ENCODE peak calls at places on chromosomes 5 and 9, in six cellular contexts. One of them, this sample, is unnamed.

GRCh38 chr5:80931423-80931822 is 28.7 kb upstream of the RASGRF2 start:
- DNase-seq in left lung: no peak
- DNase-seq in mammary epithelial cell: no peak
- DNase-seq in H1: no peak
- DNase-seq in endothelial cell of umbilical vein: no peak
- DNase-seq in stomach: no peak
- DNase-seq in this sample: no peak

GRCh38 chr5:87231037-87231808 is 36.5 kb upstream of the RASA1 start:
- DNase-seq in left lung: no peak
- DNase-seq in mammary epithelial cell: peak
- DNase-seq in H1: no peak
- DNase-seq in endothelial cell of umbilical vein: no peak
- DNase-seq in stomach: no peak
- DNase-seq in this sample: no peak

GRCh38 chr9:69380301-69380700 is 55.3 kb downstream of the ENTREP1 start:
- DNase-seq in mammary epithelial cell: no peak
- DNase-seq in stomach: no peak
- DNase-seq in left lung: no peak
- DNase-seq in endothelial cell of umbilical vein: peak
- DNase-seq in H1: no peak
- DNase-seq in this sample: no peak

GRCh38 chr9:131728961-131729360 is 10.9 kb downstream of the RAPGEF1 start:
- DNase-seq in endothelial cell of umbilical vein: peak
- DNase-seq in mammary epithelial cell: no peak
- DNase-seq in stomach: no peak
- DNase-seq in left lung: no peak
- DNase-seq in H1: no peak
- DNase-seq in this sample: no peak

GRCh38 chr5:178895615-178896571 is at the start of gene ZFP2:
- DNase-seq in stomach: peak
- DNase-seq in mammary epithelial cell: peak
- DNase-seq in H1: peak
- DNase-seq in left lung: peak
- DNase-seq in endothelial cell of umbilical vein: peak
- DNase-seq in this sample: peak

GRCh38 chr5:153676821-153677220 is 186.4 kb downstream of the GRIA1 start:
- DNase-seq in H1: no peak
- DNase-seq in left lung: no peak
- DNase-seq in endothelial cell of umbilical vein: no peak
- DNase-seq in stomach: no peak
- DNase-seq in mammary epithelial cell: no peak
- DNase-seq in this sample: no peak

GRCh38 chr5:72988769-72989168 is 32.9 kb downstream of the FCHO2 start:
- DNase-seq in stomach: no peak
- DNase-seq in endothelial cell of umbilical vein: peak
- DNase-seq in mammary epithelial cell: no peak
- DNase-seq in H1: no peak
- DNase-seq in left lung: no peak
- DNase-seq in this sample: no peak

GRCh38 chr9:36165766-36166149 is 3.4 kb upstream of the CCIN start:
- DNase-seq in H1: no peak
- DNase-seq in endothelial cell of umbilical vein: peak
- DNase-seq in left lung: no peak
- DNase-seq in stomach: no peak
- DNase-seq in mammary epithelial cell: no peak
- DNase-seq in this sample: peak

GRCh38 chr5:91643796-91644195 is 260.7 kb upstream of the ARRDC3 start:
- DNase-seq in stomach: no peak
- DNase-seq in endothelial cell of umbilical vein: no peak
- DNase-seq in left lung: no peak
- DNase-seq in H1: no peak
- DNase-seq in mammary epithelial cell: no peak
- DNase-seq in this sample: no peak

GRCh38 chr9:87510251-87510683 is 12.6 kb downstream of the DAPK1 start:
- DNase-seq in H1: no peak
- DNase-seq in endothelial cell of umbilical vein: no peak
- DNase-seq in mammary epithelial cell: no peak
- DNase-seq in left lung: no peak
- DNase-seq in stomach: no peak
- DNase-seq in this sample: no peak

GRCh38 chr5:120873083-120873482 is 409.0 kb downstream of the PRR16 start:
- DNase-seq in endothelial cell of umbilical vein: peak
- DNase-seq in left lung: no peak
- DNase-seq in stomach: no peak
- DNase-seq in H1: no peak
- DNase-seq in mammary epithelial cell: no peak
- DNase-seq in this sample: no peak

GRCh38 chr5:147448766-147449165 is 61.1 kb downstream of the DPYSL3 start:
- DNase-seq in left lung: no peak
- DNase-seq in H1: no peak
- DNase-seq in endothelial cell of umbilical vein: no peak
- DNase-seq in mammary epithelial cell: no peak
- DNase-seq in stomach: no peak
- DNase-seq in this sample: no peak

GRCh38 chr5:162068412-162068811 is 839 bp downstream of the GABRG2 start:
- DNase-seq in endothelial cell of umbilical vein: no peak
- DNase-seq in mammary epithelial cell: peak
- DNase-seq in left lung: no peak
- DNase-seq in H1: peak
- DNase-seq in stomach: no peak
- DNase-seq in this sample: peak

GRCh38 chr5:143102414-143102813 is 301.1 kb downstream of the NR3C1 start:
- DNase-seq in H1: no peak
- DNase-seq in endothelial cell of umbilical vein: no peak
- DNase-seq in stomach: no peak
- DNase-seq in left lung: no peak
- DNase-seq in mammary epithelial cell: no peak
- DNase-seq in this sample: no peak

GRCh38 chr5:172048539-172049101 is 42.2 kb upstream of the FBXW11 start:
- DNase-seq in H1: no peak
- DNase-seq in stomach: no peak
- DNase-seq in endothelial cell of umbilical vein: peak
- DNase-seq in left lung: no peak
- DNase-seq in mammary epithelial cell: no peak
- DNase-seq in this sample: no peak

GRCh38 chr5:66966439-66966838 is 230.2 kb downstream of the CD180 start:
- DNase-seq in mammary epithelial cell: no peak
- DNase-seq in stomach: no peak
- DNase-seq in left lung: no peak
- DNase-seq in endothelial cell of umbilical vein: no peak
- DNase-seq in H1: no peak
- DNase-seq in this sample: no peak

GRCh38 chr5:76816110-76816831 is 2.6 kb upstream of the F2RL1 start:
- DNase-seq in left lung: no peak
- DNase-seq in H1: no peak
- DNase-seq in stomach: no peak
- DNase-seq in endothelial cell of umbilical vein: no peak
- DNase-seq in mammary epithelial cell: peak
- DNase-seq in this sample: no peak

GRCh38 chr5:21642321-21642720 is 1210.8 kb downstream of the CDH12 start:
- DNase-seq in left lung: no peak
- DNase-seq in mammary epithelial cell: no peak
- DNase-seq in stomach: no peak
- DNase-seq in H1: no peak
- DNase-seq in endothelial cell of umbilical vein: no peak
- DNase-seq in this sample: no peak

GRCh38 chr5:33981408-33982171 is 2.9 kb downstream of the SLC45A2 start:
- DNase-seq in endothelial cell of umbilical vein: no peak
- DNase-seq in H1: no peak
- DNase-seq in stomach: no peak
- DNase-seq in mammary epithelial cell: no peak
- DNase-seq in left lung: no peak
- DNase-seq in this sample: no peak

GRCh38 chr9:97807681-97808080 is 45.3 kb upstream of the FOXE1 start:
- DNase-seq in endothelial cell of umbilical vein: no peak
- DNase-seq in left lung: no peak
- DNase-seq in stomach: no peak
- DNase-seq in mammary epithelial cell: peak
- DNase-seq in H1: no peak
- DNase-seq in this sample: peak

GRCh38 chr9:35537898-35538297 is 48.0 kb downstream of the RUSC2 start:
- DNase-seq in mammary epithelial cell: no peak
- DNase-seq in left lung: no peak
- DNase-seq in stomach: no peak
- DNase-seq in H1: no peak
- DNase-seq in endothelial cell of umbilical vein: no peak
- DNase-seq in this sample: no peak

GRCh38 chr9:119370816-119371215 is 1.6 kb upstream of the BRINP1 start:
- DNase-seq in H1: no peak
- DNase-seq in endothelial cell of umbilical vein: no peak
- DNase-seq in left lung: no peak
- DNase-seq in stomach: no peak
- DNase-seq in mammary epithelial cell: peak
- DNase-seq in this sample: peak

GRCh38 chr5:180328296-180329137 is 24.6 kb downstream of the GFPT2 start:
- DNase-seq in endothelial cell of umbilical vein: peak
- DNase-seq in left lung: peak
- DNase-seq in mammary epithelial cell: peak
- DNase-seq in H1: peak
- DNase-seq in stomach: peak
- DNase-seq in this sample: peak

GRCh38 chr5:131812371-131813160 is 15.7 kb upstream of the FNIP1 start:
- DNase-seq in left lung: no peak
- DNase-seq in H1: no peak
- DNase-seq in mammary epithelial cell: no peak
- DNase-seq in endothelial cell of umbilical vein: no peak
- DNase-seq in stomach: no peak
- DNase-seq in this sample: no peak

GRCh38 chr5:38069360-38069759 is 189.0 kb upstream of the EGFLAM start:
- DNase-seq in H1: no peak
- DNase-seq in mammary epithelial cell: peak
- DNase-seq in endothelial cell of umbilical vein: no peak
- DNase-seq in left lung: no peak
- DNase-seq in stomach: no peak
- DNase-seq in this sample: peak

GRCh38 chr5:119743927-119744326 is 114.6 kb downstream of the FAM170A start:
- DNase-seq in mammary epithelial cell: peak
- DNase-seq in stomach: no peak
- DNase-seq in endothelial cell of umbilical vein: no peak
- DNase-seq in H1: no peak
- DNase-seq in left lung: no peak
- DNase-seq in this sample: peak

GRCh38 chr9:84139296-84140100 is 158.9 kb downstream of the RMI1 start:
- DNase-seq in mammary epithelial cell: peak
- DNase-seq in endothelial cell of umbilical vein: peak
- DNase-seq in H1: no peak
- DNase-seq in left lung: no peak
- DNase-seq in stomach: peak
- DNase-seq in this sample: peak

GRCh38 chr5:31204955-31205354 is 11.5 kb downstream of the CDH6 start:
- DNase-seq in mammary epithelial cell: no peak
- DNase-seq in endothelial cell of umbilical vein: no peak
- DNase-seq in H1: no peak
- DNase-seq in stomach: no peak
- DNase-seq in left lung: no peak
- DNase-seq in this sample: no peak

GRCh38 chr9:125361837-125362531 is 100.4 kb downstream of the GAPVD1 start:
- DNase-seq in H1: no peak
- DNase-seq in mammary epithelial cell: no peak
- DNase-seq in stomach: no peak
- DNase-seq in endothelial cell of umbilical vein: peak
- DNase-seq in left lung: no peak
- DNase-seq in this sample: no peak
- H3K27ac ChIP-seq in H1: no peak
- H3K27ac ChIP-seq in mammary epithelial cell: no peak
- H3K27ac ChIP-seq in stomach: no peak
- H3K27ac ChIP-seq in endothelial cell of umbilical vein: no peak
- H3K27ac ChIP-seq in left lung: no peak
- H3K27ac ChIP-seq in this sample: no peak

GRCh38 chr5:168749391-168750100 is 170.4 kb upstream of the PANK3 start:
- DNase-seq in left lung: no peak
- DNase-seq in endothelial cell of umbilical vein: no peak
- DNase-seq in stomach: no peak
- DNase-seq in H1: no peak
- DNase-seq in mammary epithelial cell: no peak
- DNase-seq in this sample: no peak

GRCh38 chr5:168750926-168751325 is 171.8 kb upstream of the PANK3 start:
- DNase-seq in stomach: no peak
- DNase-seq in mammary epithelial cell: no peak
- DNase-seq in left lung: no peak
- DNase-seq in H1: no peak
- DNase-seq in endothelial cell of umbilical vein: no peak
- DNase-seq in this sample: no peak

GRCh38 chr5:168752012-168752411 is 172.8 kb upstream of the PANK3 start:
- DNase-seq in mammary epithelial cell: no peak
- DNase-seq in stomach: no peak
- DNase-seq in H1: no peak
- DNase-seq in endothelial cell of umbilical vein: no peak
- DNase-seq in left lung: no peak
- DNase-seq in this sample: no peak

GRCh38 chr5:168746893-168747640 is 167.9 kb upstream of the PANK3 start:
- DNase-seq in left lung: no peak
- DNase-seq in mammary epithelial cell: no peak
- DNase-seq in stomach: no peak
- DNase-seq in endothelial cell of umbilical vein: no peak
- DNase-seq in H1: no peak
- DNase-seq in this sample: no peak

GRCh38 chr5:168747987-168748777 is 169.0 kb upstream of the PANK3 start:
- DNase-seq in H1: peak
- DNase-seq in mammary epithelial cell: peak
- DNase-seq in endothelial cell of umbilical vein: no peak
- DNase-seq in stomach: no peak
- DNase-seq in left lung: no peak
- DNase-seq in this sample: peak
- TF ChIP-seq CTCF in H1: peak
- TF ChIP-seq CTCF in mammary epithelial cell: peak
- TF ChIP-seq CTCF in endothelial cell of umbilical vein: peak
- TF ChIP-seq CTCF in stomach: peak
- TF ChIP-seq CTCF in left lung: peak
- TF ChIP-seq CTCF in this sample: peak

DNA sequence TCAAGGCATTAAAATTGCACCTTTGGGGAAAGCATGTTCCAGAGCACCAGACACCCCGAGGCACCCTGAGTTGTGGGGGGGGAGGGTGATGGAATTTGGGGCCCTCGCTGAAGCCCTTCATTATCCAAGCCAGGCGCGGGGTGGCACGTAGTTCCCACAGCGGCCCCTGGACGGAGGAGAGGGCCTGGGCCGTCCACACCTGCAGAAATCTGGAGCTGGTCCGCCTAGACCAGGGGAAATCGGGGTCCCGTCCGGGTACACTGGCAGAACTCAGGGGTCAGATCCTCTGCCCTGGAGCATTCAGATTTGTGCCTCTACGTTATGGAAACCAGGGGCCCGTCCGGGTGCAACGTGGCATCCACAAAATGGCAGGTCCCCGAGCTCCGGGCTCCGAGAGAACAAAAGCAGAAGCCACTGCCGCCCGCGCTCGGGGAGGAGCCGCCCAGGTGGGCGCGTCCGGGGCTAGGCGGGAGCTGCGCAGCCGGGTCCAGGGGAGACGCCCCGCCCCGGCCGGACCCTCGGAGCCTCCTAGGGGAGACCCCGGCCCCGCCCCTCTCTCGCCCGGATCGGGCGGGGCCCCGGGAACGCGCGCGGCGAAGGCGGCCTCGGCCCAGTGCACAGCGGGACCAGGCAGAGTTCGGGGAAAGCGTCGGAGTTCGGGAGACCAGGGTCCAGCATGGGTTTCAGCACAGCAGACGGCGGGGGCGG is at the start of gene PLEKHG4B:
- DNase-seq in mammary epithelial cell: no peak
- DNase-seq in endothelial cell of umbilical vein: no peak
- DNase-seq in H1: peak
- DNase-seq in left lung: no peak
- DNase-seq in stomach: no peak
- DNase-seq in this sample: no peak
- H3K27ac ChIP-seq in mammary epithelial cell: no peak
- H3K27ac ChIP-seq in endothelial cell of umbilical vein: no peak
- H3K27ac ChIP-seq in H1: peak
- H3K27ac ChIP-seq in left lung: no peak
- H3K27ac ChIP-seq in stomach: no peak
- H3K27ac ChIP-seq in this sample: no peak

GRCh38 chr5:22889714-22890113 is 36.6 kb upstream of the CDH12 start:
- DNase-seq in endothelial cell of umbilical vein: no peak
- DNase-seq in left lung: no peak
- DNase-seq in mammary epithelial cell: no peak
- DNase-seq in H1: no peak
- DNase-seq in stomach: no peak
- DNase-seq in this sample: peak
- TF ChIP-seq CTCF in endothelial cell of umbilical vein: no peak
- TF ChIP-seq CTCF in left lung: no peak
- TF ChIP-seq CTCF in mammary epithelial cell: peak
- TF ChIP-seq CTCF in H1: no peak
- TF ChIP-seq CTCF in stomach: no peak
- TF ChIP-seq CTCF in this sample: peak